ENCODE peak calls at places on chromosomes 11 and 22, in five cellular contexts. N is upper lobe of right lung, S is fibroblast of mammary gland, Z is A673, X is testis. Q is an unnamed sample.

GRCh38 chr11:114773541-114774338 is 95.4 kb downstream of the NXPE2 start:
- DNase-seq in N (no peak), S (no peak), Z (no peak), X (no peak), Q (no peak)

GRCh38 chr11:69918938-69919650 is 99.9 kb upstream of the FGF3 start:
- DNase-seq in N (peak; percentile 88), S (peak; percentile 47), Z (peak; percentile 93), X (peak; percentile 83), Q (peak; percentile 65)

GRCh38 chr11:57700425-57700824 is 11.6 kb downstream of the MED19 start:
- DNase-seq in N (no peak), S (no peak), Z (no peak), X (no peak), Q (no peak)

GRCh38 chr11:62607729-62608128 is 4.8 kb downstream of the EML3 start:
- DNase-seq in N (no peak), S (no peak), Z (peak; percentile 61), X (no peak), Q (no peak)

GRCh38 chr11:94043241-94043640 is 22.1 kb downstream of the HEPHL1 start:
- DNase-seq in N (no peak), S (no peak), Z (no peak), X (no peak), Q (no peak)

GRCh38 chr22:42990131-42990838 is 24.7 kb downstream of the PACSIN2 start:
- DNase-seq in N (no peak), S (peak; percentile 94), Z (peak; percentile 59), X (no peak), Q (peak; percentile 90)

GRCh38 chr11:96538104-96538503 is 148.3 kb downstream of the JRKL start:
- DNase-seq in N (no peak), S (no peak), Z (no peak), X (no peak), Q (no peak)

GRCh38 chr11:74909363-74909762 is 39.5 kb downstream of the XRRA1 start:
- DNase-seq in N (no peak), S (no peak), Z (no peak), X (no peak), Q (no peak)

GRCh38 chr22:45051419-45051818 is 41.6 kb upstream of the PHF21B start:
- DNase-seq in N (no peak), S (no peak), Z (no peak), X (no peak), Q (no peak)

GRCh38 chr11:61357233-61357893 is 4.3 kb downstream of the CYB561A3 start:
- DNase-seq in N (no peak), S (no peak), Z (no peak), X (no peak), Q (no peak)

GRCh38 chr22:32854351-32854804 is 52.9 kb downstream of the TIMP3 start:
- DNase-seq in N (no peak), S (peak; percentile 65), Z (no peak), X (peak; percentile 38), Q (peak; percentile 33)

GRCh38 chr11:86067230-86068137 is 1.4 kb downstream of the PICALM start:
- DNase-seq in N (no peak), S (no peak), Z (no peak), X (no peak), Q (peak; percentile 37)

GRCh38 chr22:18103527-18104269 is 6.9 kb upstream of the TUBA8 start:
- DNase-seq in N (no peak), S (no peak), Z (no peak), X (no peak), Q (no peak)

GRCh38 chr11:92859290-92859689 is 110.2 kb upstream of the MTNR1B start:
- DNase-seq in N (no peak), S (no peak), Z (peak; percentile 31), X (peak; percentile 17), Q (no peak)

GRCh38 chr11:19597194-19597593 is 115.4 kb upstream of the NAV2 start:
- DNase-seq in N (no peak), S (peak; percentile 96), Z (no peak), X (no peak), Q (peak; percentile 66)

GRCh38 chr22:26713823-26714449 is 56.5 kb downstream of the MIAT start:
- DNase-seq in N (no peak), S (peak; percentile 41), Z (peak; percentile 15), X (no peak), Q (peak; percentile 79)

GRCh38 chr11:100525635-100526034 is 161.5 kb upstream of the ARHGAP42 start:
- DNase-seq in N (no peak), S (no peak), Z (peak; percentile 68), X (peak; percentile 22), Q (no peak)

GRCh38 chr22:19377565-19378361 is 53.8 kb downstream of the HIRA start:
- DNase-seq in N (no peak), S (no peak), Z (no peak), X (no peak), Q (no peak)

GRCh38 chr11:60282291-60282690 is 1.8 kb downstream of the MS4A4A start:
- DNase-seq in N (no peak), S (no peak), Z (no peak), X (no peak), Q (no peak)

GRCh38 chr11:13152736-13153541 is 124.7 kb upstream of the BMAL1 start:
- DNase-seq in N (no peak), S (peak; percentile 52), Z (no peak), X (no peak), Q (peak; percentile 67)

GRCh38 chr11:47215366-47215925 is 672 bp downstream of the DDB2 start:
- DNase-seq in N (no peak), S (no peak), Z (no peak), X (no peak), Q (no peak)

GRCh38 chr11:120386774-120387371 is 50.7 kb downstream of the ARHGEF12 start:
- DNase-seq in N (no peak), S (no peak), Z (no peak), X (no peak), Q (no peak)

GRCh38 chr22:42808516-42808915 is 48.6 kb downstream of the ARFGAP3 start:
- DNase-seq in N (no peak), S (no peak), Z (no peak), X (peak; percentile 6), Q (peak; percentile 24)

GRCh38 chr11:109914809-109915653 is 178.2 kb upstream of the ZC3H12C start:
- DNase-seq in N (no peak), S (peak; percentile 61), Z (no peak), X (no peak), Q (peak; percentile 49)

GRCh38 chr22:44085743-44086741 is 61.9 kb downstream of the PARVB start:
- DNase-seq in N (peak; percentile 69), S (peak; percentile 73), Z (peak; percentile 59), X (peak; percentile 85), Q (peak; percentile 92)

GRCh38 chr11:115930276-115930675 is 426.1 kb upstream of the CADM1 start:
- DNase-seq in N (no peak), S (no peak), Z (no peak), X (no peak), Q (no peak)

GRCh38 chr22:49350441-49351121 is 477.1 kb downstream of the BRD1 start:
- DNase-seq in N (peak; percentile 52), S (no peak), Z (no peak), X (no peak), Q (no peak)
- TF ChIP-seq CTCF in N (no peak), S (no peak), Z (peak; percentile 27), X (no peak), Q (no peak)

GRCh38 chr22:31081963-31082605 is 966 bp downstream of the SMTN start:
- DNase-seq in N (no peak), S (peak; percentile 73), Z (no peak), X (no peak), Q (peak; percentile 51)

GRCh38 chr22:31082606-31083376 is 1.7 kb downstream of the SMTN start:
- DNase-seq in N (no peak), S (peak; percentile 77), Z (peak; percentile 49), X (peak; percentile 53), Q (peak; percentile 75)

GRCh38 chr22:31083923-31084810 is 3.0 kb downstream of the SMTN start:
- DNase-seq in N (no peak), S (no peak), Z (no peak), X (no peak), Q (no peak)

GRCh38 chr22:31084811-31085492 is 3.8 kb downstream of the SMTN start:
- DNase-seq in N (peak; percentile 95), S (peak; percentile 66), Z (peak; percentile 88), X (peak; percentile 93), Q (peak; percentile 76)

GRCh38 chr22:31083377-31083768 is 2.3 kb downstream of the SMTN start:
- DNase-seq in N (no peak), S (no peak), Z (no peak), X (no peak), Q (no peak)
- H3K4me3 ChIP-seq in N (peak overlapping the region; percentile 91), S (peak overlapping the region; percentile 92), Z (no peak overlapping the region), X (no peak overlapping the region), Q (peak overlapping the region; percentile 79)

GRCh38 chr22:47552024-47552423 is 789.6 kb downstream of the TBC1D22A start:
- DNase-seq in N (no peak), S (no peak), Z (no peak), X (no peak), Q (no peak)
- TF ChIP-seq CTCF in N (no peak), S (no peak), Z (no peak), X (no peak), Q (no peak)

DNA sequence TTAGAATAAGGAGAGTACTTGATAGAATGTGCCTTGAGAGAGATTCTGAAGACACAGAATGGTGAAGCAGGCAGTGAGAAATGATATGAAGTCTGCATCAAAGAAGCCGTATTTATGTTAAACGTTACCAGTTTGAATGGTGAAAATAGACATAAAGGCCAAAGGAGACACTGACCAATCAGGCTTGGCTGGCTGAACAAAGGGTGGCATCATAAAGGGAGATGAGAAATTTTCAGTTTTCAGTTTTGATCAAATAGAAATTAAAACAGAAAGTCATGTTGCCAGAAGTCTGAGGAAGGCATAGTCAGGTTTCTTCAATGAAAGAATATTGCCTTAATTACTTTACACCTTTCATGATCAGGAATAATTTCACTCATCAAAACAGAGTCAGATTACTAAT is 6.6 kb downstream of the OR51F1 start:
- DNase-seq in N (no peak), S (no peak), Z (no peak), X (no peak), Q (no peak)
- H3K4me3 ChIP-seq in N (no peak overlapping the region), S (no peak overlapping the region), Z (no peak overlapping the region), X (no peak overlapping the region), Q (no peak overlapping the region)

GRCh38 chr11:132901638-132902610 is 630.4 kb downstream of the OPCML start:
- DNase-seq in N (no peak), S (no peak), Z (peak; percentile 83), X (no peak), Q (no peak)
- TF ChIP-seq CTCF in N (no peak), S (no peak), Z (no peak), X (no peak), Q (no peak)